ENCODE peak calls at places on chromosome 7, in four cellular contexts. M, S, A and Z are unnamed samples.

GRCh38 chr7:30321992-30322637 is 37.7 kb downstream of the ZNRF2 start:
- DNase-seq in M (peak), S (no peak), A (peak), Z (no peak)

GRCh38 chr7:100137851-100138760 is 10.6 kb upstream of the LAMTOR4 start:
- DNase-seq in M (no peak), S (no peak), A (no peak), Z (no peak)

GRCh38 chr7:94556028-94556427 is 46.4 kb downstream of the CASD1 start:
- DNase-seq in M (no peak), S (no peak), A (no peak), Z (no peak)

GRCh38 chr7:158362912-158363905 is 224.4 kb downstream of the PTPRN2 start:
- DNase-seq in M (peak), S (no peak), A (no peak), Z (peak)

GRCh38 chr7:8277394-8277982 is 15.5 kb upstream of the ICA1 start:
- DNase-seq in M (peak), S (peak), A (no peak), Z (peak)

GRCh38 chr7:11748884-11749283 is 83.1 kb downstream of the THSD7A start:
- DNase-seq in M (no peak), S (no peak), A (no peak), Z (peak)

GRCh38 chr7:155408657-155409586 is 49.0 kb upstream of the EN2 start:
- DNase-seq in M (no peak), S (peak), A (no peak), Z (peak)

GRCh38 chr7:45391618-45392451 is 182.3 kb upstream of the ADCY1 start:
- DNase-seq in M (peak), S (no peak), A (no peak), Z (peak)

GRCh38 chr7:81515009-81515408 is 254.8 kb downstream of the HGF start:
- DNase-seq in M (no peak), S (no peak), A (no peak), Z (no peak)

GRCh38 chr7:40726559-40726958 is 591.8 kb downstream of the SUGCT start:
- DNase-seq in M (no peak), S (no peak), A (no peak), Z (peak)

GRCh38 chr7:130695840-130696239 is 9.5 kb upstream of the TSGA13 start:
- DNase-seq in M (peak), S (peak), A (no peak), Z (peak)

GRCh38 chr7:69365588-69366241 is 232.6 kb upstream of the AUTS2 start:
- DNase-seq in M (no peak), S (no peak), A (no peak), Z (no peak)

GRCh38 chr7:69364814-69365587 is 233.3 kb upstream of the AUTS2 start:
- DNase-seq in M (no peak), S (no peak), A (no peak), Z (no peak)

GRCh38 chr7:69363131-69363530 is 235.1 kb upstream of the AUTS2 start:
- DNase-seq in M (no peak), S (no peak), A (no peak), Z (no peak)

GRCh38 chr7:69373171-69374035 is 224.9 kb upstream of the AUTS2 start:
- DNase-seq in M (no peak), S (no peak), A (no peak), Z (no peak)

GRCh38 chr7:69367785-69368184 is 230.5 kb upstream of the AUTS2 start:
- DNase-seq in M (no peak), S (no peak), A (no peak), Z (no peak)
- TF ChIP-seq CREB1 in M (no peak), S (no peak), A (no peak), Z (no peak)

GRCh38 chr7:48183965-48184364 is 12.7 kb downstream of the ABCA13 start:
- DNase-seq in M (no peak), S (no peak), A (no peak), Z (no peak)
- H2AFZ ChIP-seq in M (no peak), S (no peak), A (no peak), Z (no peak)

GRCh38 chr7:70830426-70830825 is 301.5 kb upstream of the GALNT17 start:
- DNase-seq in M (no peak), S (peak), A (no peak), Z (no peak)
- TF ChIP-seq EZH2 in M (no peak), S (no peak), A (no peak), Z (no peak)

GRCh38 chr7:18667466-18667865 is 171.9 kb downstream of the HDAC9 start:
- DNase-seq in M (no peak), S (peak), A (no peak), Z (peak)
- TF ChIP-seq CREB1 in M (no peak), S (no peak), A (no peak), Z (no peak)

DNA sequence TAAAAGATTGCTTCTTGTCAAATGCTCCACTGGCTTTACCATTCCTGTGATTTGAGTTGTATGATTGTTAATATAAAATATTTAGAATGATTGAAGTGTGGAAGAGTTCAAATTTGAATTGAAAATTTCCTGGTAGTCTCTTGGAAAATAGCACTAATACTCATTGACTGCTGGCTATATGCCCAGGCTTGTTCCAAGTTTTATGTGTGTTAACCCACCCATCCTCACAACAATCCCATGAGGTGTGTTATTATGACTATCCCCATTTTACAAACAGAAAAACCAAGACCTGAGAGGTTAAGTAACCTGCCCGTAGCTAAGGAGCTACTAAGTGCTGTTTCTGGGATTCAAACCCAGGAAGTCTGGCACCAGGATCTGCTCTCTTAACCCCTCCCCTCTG is 213.9 kb downstream of the CREB5 start:
- DNase-seq in M (no peak), S (no peak), A (no peak), Z (no peak)
- H2AFZ ChIP-seq in M (no peak), S (no peak), A (no peak), Z (peak)

GRCh38 chr7:75915416-75916156 is 631 bp downstream of the POR start:
- DNase-seq in M (peak), S (peak), A (no peak), Z (peak)
- TF ChIP-seq EZH2 in M (no peak), S (no peak), A (no peak), Z (no peak)

DNA sequence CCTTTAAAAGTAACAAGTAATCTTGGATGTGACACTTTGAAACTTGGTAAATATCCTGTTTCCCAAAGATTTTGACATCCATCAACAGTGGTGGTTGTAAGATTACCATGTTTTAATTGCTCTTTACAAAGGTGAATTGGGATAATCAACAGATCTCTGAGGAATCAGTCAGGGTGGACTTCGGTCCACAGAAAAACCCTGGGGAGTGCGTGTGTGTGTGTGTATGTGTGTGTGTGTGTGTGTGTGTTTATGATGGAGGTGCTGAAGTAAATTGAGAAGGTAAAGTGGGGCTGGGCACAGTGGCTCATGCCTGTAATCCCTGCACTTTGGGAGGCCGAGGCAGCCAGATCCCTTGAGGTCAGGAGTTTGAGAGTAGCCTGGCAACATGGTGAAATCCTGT is 12.0 kb upstream of the AUTS2 start:
- DNase-seq in M (no peak), S (no peak), A (no peak), Z (no peak)
- TF ChIP-seq CREB1 in M (no peak), S (no peak), A (no peak), Z (no peak)